ENCODE peak calls at places on chromosomes 6 and 20, in eight cellular contexts. L is fibroblast of pulmonary artery, Z is dorsolateral prefrontal cortex, Q is GM20000, A is heart left ventricle, K is lung, N is activated B cell treated with CpG ODN at 0.5 μM for 24 hours, F is nephron progenitor cell. P is an unnamed sample.

GRCh38 chr6:36545767-36546663 is 1.3 kb downstream of the STK38 start:
- DNase-seq in Z (no peak), K (no peak), L (peak), Q (peak), N (no peak), F (no peak), A (no peak), P (no peak)

GRCh38 chr6:112178846-112179245 is 75.5 kb downstream of the LAMA4 start:
- DNase-seq in K (no peak), A (no peak), L (no peak), Z (no peak), Q (no peak), F (no peak), N (no peak), P (no peak)

GRCh38 chr20:62354811-62355341 is 12.2 kb downstream of the LAMA5 start:
- DNase-seq in L (no peak), N (no peak), A (peak), Z (no peak), F (no peak), K (no peak), Q (no peak), P (no peak)

GRCh38 chr6:5723905-5724691 is 282.6 kb downstream of the NRN1 start:
- DNase-seq in Z (no peak), N (peak), A (no peak), L (no peak), K (no peak), F (peak), Q (peak), P (no peak)

GRCh38 chr6:164184410-164184809 is 769.9 kb downstream of the QKI start:
- DNase-seq in L (no peak), F (no peak), N (no peak), Z (no peak), A (no peak), Q (no peak), K (no peak), P (peak)

GRCh38 chr6:151149788-151150187 is 90.0 kb upstream of the AKAP12 start:
- DNase-seq in F (no peak), A (no peak), Z (no peak), K (no peak), Q (no peak), L (no peak), N (no peak), P (no peak)

GRCh38 chr6:35139470-35139869 is 1.7 kb downstream of the TCP11 start:
- DNase-seq in A (no peak), Q (no peak), F (no peak), K (no peak), N (no peak), L (no peak), Z (no peak), P (no peak)

GRCh38 chr6:143064996-143065683 is 4.5 kb downstream of the AIG1 start:
- DNase-seq in Z (no peak), Q (no peak), L (peak), N (no peak), K (no peak), A (no peak), F (no peak), P (no peak)

GRCh38 chr6:1136415-1136774 is 175.5 kb upstream of the FOXQ1 start:
- DNase-seq in A (no peak), N (no peak), K (no peak), Q (no peak), F (no peak), Z (peak), L (no peak), P (no peak)

GRCh38 chr6:30759575-30760239 is 15.4 kb upstream of the IER3 start:
- DNase-seq in N (no peak), Q (no peak), L (peak), F (no peak), Z (no peak), K (no peak), A (no peak), P (no peak)

GRCh38 chr6:149147939-149148718 is 169.4 kb upstream of the TAB2 start:
- DNase-seq in A (no peak), L (no peak), Q (no peak), K (no peak), N (no peak), Z (no peak), F (no peak), P (no peak)

GRCh38 chr6:42710316-42710715 is 12.1 kb downstream of the PRPH2 start:
- DNase-seq in K (no peak), Q (no peak), L (peak), F (peak), N (no peak), Z (no peak), A (no peak), P (no peak)

GRCh38 chr6:53956068-53956711 is 155.1 kb upstream of the MLIP start:
- DNase-seq in N (no peak), Z (peak), A (peak), Q (peak), F (peak), L (peak), K (peak), P (no peak)

GRCh38 chr6:30450908-30451818 is 38.1 kb upstream of the HLA-E start:
- DNase-seq in Q (peak), Z (no peak), K (no peak), L (peak), N (peak), A (peak), F (peak), P (no peak)

GRCh38 chr20:62571667-62572344 is 70.5 kb upstream of the SLCO4A1 start:
- DNase-seq in L (no peak), Q (peak), A (no peak), N (no peak), K (no peak), F (no peak), Z (no peak), P (no peak)

GRCh38 chr6:6676910-6677441 is 88.5 kb downstream of the LY86 start:
- DNase-seq in A (no peak), F (peak), Q (peak), K (peak), L (peak), Z (peak), N (peak), P (peak)

GRCh38 chr20:23095504-23095903 is 9.4 kb upstream of the CD93 start:
- DNase-seq in N (no peak), Z (peak), K (no peak), Q (no peak), F (no peak), L (no peak), A (no peak), P (no peak)
- TF ChIP-seq CTCF in N (no peak), Z (no peak), K (no peak), Q (no peak), F (no peak), L (no peak), A (no peak), P (no peak)

GRCh38 chr6:18118330-18118729 is 4.1 kb downstream of the NHLRC1 start:
- DNase-seq in L (no peak), Z (no peak), F (no peak), A (no peak), Q (no peak), K (no peak), N (no peak), P (no peak)
- TF ChIP-seq CTCF in L (no peak), Z (no peak), F (no peak), A (no peak), Q (no peak), K (no peak), N (no peak), P (no peak)

GRCh38 chr6:169667716-169668115 is 34.1 kb downstream of the WDR27 start:
- DNase-seq in Z (no peak), K (no peak), F (no peak), Q (no peak), A (no peak), L (no peak), N (no peak), P (no peak)
- TF ChIP-seq CTCF in Z (no peak), K (no peak), F (no peak), Q (no peak), A (no peak), L (no peak), N (no peak), P (no peak)

DNA sequence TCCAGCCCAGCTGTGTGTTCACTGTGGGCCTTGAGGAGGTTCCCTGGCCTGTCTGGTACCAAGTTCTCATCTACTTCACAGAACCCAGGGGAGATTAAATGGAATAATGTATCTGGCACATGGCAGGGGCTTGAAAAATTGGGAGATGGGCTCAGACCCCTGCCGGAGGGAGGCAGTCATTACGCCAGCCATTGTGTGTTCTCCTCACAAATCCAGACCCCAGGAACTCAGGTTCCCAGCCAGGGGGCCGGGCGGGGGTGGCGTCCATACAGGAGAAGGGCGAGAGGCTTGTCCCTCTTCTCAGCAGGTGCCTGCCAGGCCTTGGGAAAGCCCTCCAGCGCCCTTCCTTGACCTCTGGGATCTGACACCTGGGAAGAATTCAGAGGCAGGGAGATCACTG is 8.1 kb downstream of the NOL4L start:
- DNase-seq in L (no peak), K (no peak), Q (no peak), Z (no peak), A (no peak), F (no peak), N (no peak), P (no peak)
- TF ChIP-seq CTCF in L (no peak), K (no peak), Q (no peak), Z (no peak), A (no peak), F (peak), N (no peak), P (peak)

GRCh38 chr6:64238071-64238470 is 602.5 kb downstream of the PHF3 start:
- DNase-seq in N (no peak), L (no peak), K (no peak), Z (no peak), A (no peak), F (no peak), Q (no peak), P (no peak)
- TF ChIP-seq CTCF in N (no peak), L (no peak), K (no peak), Z (no peak), A (no peak), F (no peak), Q (no peak), P (no peak)

GRCh38 chr6:128885381-128885780 is 2.4 kb downstream of the LAMA2 start:
- DNase-seq in N (no peak), Q (no peak), F (no peak), Z (no peak), K (no peak), A (no peak), L (no peak), P (no peak)
- TF ChIP-seq CTCF in N (no peak), Q (no peak), F (no peak), Z (no peak), K (no peak), A (no peak), L (no peak), P (no peak)

DNA sequence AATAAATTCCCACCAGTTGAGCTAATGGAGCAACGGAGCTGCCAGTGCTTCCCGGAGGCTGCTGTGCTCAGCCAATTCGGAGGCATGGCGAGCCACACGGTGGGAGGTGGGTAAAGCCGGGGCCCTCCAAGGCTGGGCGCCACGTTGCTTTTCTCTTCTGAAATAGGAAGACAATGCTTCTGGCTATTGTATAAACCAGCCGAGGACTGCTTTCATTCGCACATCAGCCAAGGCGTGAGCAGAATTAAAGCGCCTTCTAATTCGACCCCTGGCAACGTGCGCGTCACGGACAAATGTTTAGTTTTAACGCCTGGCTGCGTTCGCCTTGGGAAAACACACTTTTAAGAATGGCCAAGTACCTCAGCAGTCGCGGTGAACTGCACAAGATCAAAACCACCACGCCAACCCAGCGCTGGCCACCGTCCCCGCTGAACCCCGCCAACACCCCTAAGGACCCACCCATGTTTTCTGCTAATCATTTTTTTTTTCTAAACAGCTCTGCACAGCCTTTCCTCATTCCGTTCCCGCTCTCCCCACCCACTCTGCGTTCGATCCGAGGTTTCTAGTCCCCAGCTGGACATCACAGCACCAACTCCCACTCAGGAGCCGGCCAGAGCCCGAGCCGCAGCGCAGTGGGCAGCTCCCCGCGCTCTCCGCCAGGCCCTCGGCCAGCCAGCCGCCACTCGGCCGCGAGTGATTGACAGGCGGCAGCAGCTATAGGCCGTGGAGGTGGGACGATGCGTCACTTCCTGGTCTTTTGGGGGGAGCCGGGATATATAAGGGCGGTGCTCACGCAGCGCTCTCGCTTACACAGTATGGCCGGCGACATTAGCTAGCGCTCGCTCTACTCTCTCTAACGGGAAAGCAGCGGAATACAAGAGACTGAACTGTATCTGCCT is at the start of gene AMD1:
- DNase-seq in Z (peak), A (peak), N (peak), Q (peak), L (peak), F (peak), K (peak), P (peak)
- TF ChIP-seq CTCF in Z (no peak), A (no peak), N (no peak), Q (no peak), L (no peak), F (no peak), K (no peak), P (no peak)

P was measured in osteocyte.